ENCODE peak calls at places on chromosomes 3 and 15, in seven cellular contexts. One of them, this sample, is unnamed.
A peak's percentile ranks its signal among the peaks of the same experiment; 100 is the strongest.

GRCh38 chr15:67762610-67763368 is 62.5 kb upstream of the SKOR1 start:
- DNase-seq in endothelial cell of umbilical vein: no peak
- DNase-seq in IMR-90: peak; percentile 34
- DNase-seq in DND-41: peak; percentile 33
- DNase-seq in hepatocyte: no peak
- DNase-seq in PC-3: no peak
- DNase-seq in mammary epithelial cell: no peak
- DNase-seq in this sample: no peak

GRCh38 chr3:25423780-25424179 is 4.3 kb upstream of the RARB start:
- DNase-seq in PC-3: peak; percentile 7
- DNase-seq in DND-41: no peak
- DNase-seq in endothelial cell of umbilical vein: no peak
- DNase-seq in IMR-90: peak; percentile 44
- DNase-seq in hepatocyte: peak; percentile 51
- DNase-seq in mammary epithelial cell: peak; percentile 77
- DNase-seq in this sample: peak; percentile 65

GRCh38 chr3:73924063-73924462 is 299.3 kb upstream of the PDZRN3 start:
- DNase-seq in IMR-90: no peak
- DNase-seq in endothelial cell of umbilical vein: no peak
- DNase-seq in DND-41: no peak
- DNase-seq in hepatocyte: no peak
- DNase-seq in PC-3: no peak
- DNase-seq in mammary epithelial cell: no peak
- DNase-seq in this sample: no peak

GRCh38 chr3:21390856-21391255 is 360.2 kb downstream of the ZNF385D start:
- DNase-seq in IMR-90: no peak
- DNase-seq in hepatocyte: no peak
- DNase-seq in mammary epithelial cell: no peak
- DNase-seq in PC-3: no peak
- DNase-seq in DND-41: no peak
- DNase-seq in endothelial cell of umbilical vein: no peak
- DNase-seq in this sample: no peak

GRCh38 chr3:106610362-106610997 is 741.7 kb upstream of the CBLB start:
- DNase-seq in PC-3: peak; percentile 74
- DNase-seq in IMR-90: peak; percentile 53
- DNase-seq in DND-41: no peak
- DNase-seq in hepatocyte: peak; percentile 7
- DNase-seq in endothelial cell of umbilical vein: peak; percentile 65
- DNase-seq in mammary epithelial cell: peak; percentile 36
- DNase-seq in this sample: peak; percentile 62

GRCh38 chr15:73704869-73705645 is 20.9 kb downstream of the CD276 start:
- DNase-seq in PC-3: peak; percentile 68
- DNase-seq in mammary epithelial cell: peak; percentile 27
- DNase-seq in DND-41: peak; percentile 68
- DNase-seq in endothelial cell of umbilical vein: peak; percentile 52
- DNase-seq in hepatocyte: peak; percentile 82
- DNase-seq in IMR-90: peak; percentile 28
- DNase-seq in this sample: peak; percentile 46

GRCh38 chr3:164550857-164551256 is 527.4 kb downstream of the SI start:
- DNase-seq in PC-3: no peak
- DNase-seq in endothelial cell of umbilical vein: no peak
- DNase-seq in mammary epithelial cell: no peak
- DNase-seq in IMR-90: no peak
- DNase-seq in hepatocyte: no peak
- DNase-seq in DND-41: no peak
- DNase-seq in this sample: no peak

GRCh38 chr3:153572165-153572564 is 410.1 kb downstream of the RAP2B start:
- DNase-seq in endothelial cell of umbilical vein: no peak
- DNase-seq in PC-3: no peak
- DNase-seq in mammary epithelial cell: peak; percentile 53
- DNase-seq in IMR-90: no peak
- DNase-seq in hepatocyte: no peak
- DNase-seq in DND-41: no peak
- DNase-seq in this sample: no peak

GRCh38 chr3:150146891-150147761 is 176.4 kb upstream of the PFN2 start:
- DNase-seq in DND-41: no peak
- DNase-seq in IMR-90: peak; percentile 98
- DNase-seq in endothelial cell of umbilical vein: peak; percentile 14
- DNase-seq in PC-3: peak; percentile 88
- DNase-seq in mammary epithelial cell: peak; percentile 82
- DNase-seq in hepatocyte: peak; percentile 25
- DNase-seq in this sample: peak; percentile 98

GRCh38 chr3:55615694-55616310 is 128.7 kb upstream of the WNT5A start:
- DNase-seq in IMR-90: no peak
- DNase-seq in mammary epithelial cell: no peak
- DNase-seq in hepatocyte: no peak
- DNase-seq in PC-3: no peak
- DNase-seq in endothelial cell of umbilical vein: no peak
- DNase-seq in DND-41: no peak
- DNase-seq in this sample: no peak

GRCh38 chr3:53495518-53496501 is 1.4 kb downstream of the CACNA1D start:
- DNase-seq in mammary epithelial cell: no peak
- DNase-seq in DND-41: no peak
- DNase-seq in PC-3: no peak
- DNase-seq in endothelial cell of umbilical vein: no peak
- DNase-seq in hepatocyte: peak; percentile 42
- DNase-seq in IMR-90: no peak
- DNase-seq in this sample: no peak

GRCh38 chr3:119700920-119701734 is 1.7 kb upstream of the CFAP91 start:
- DNase-seq in mammary epithelial cell: no peak
- DNase-seq in endothelial cell of umbilical vein: no peak
- DNase-seq in hepatocyte: no peak
- DNase-seq in IMR-90: no peak
- DNase-seq in DND-41: no peak
- DNase-seq in PC-3: no peak
- DNase-seq in this sample: no peak

GRCh38 chr3:162211470-162211869 is 714.9 kb downstream of the OTOL1 start:
- DNase-seq in mammary epithelial cell: no peak
- DNase-seq in PC-3: peak; percentile 7
- DNase-seq in IMR-90: no peak
- DNase-seq in hepatocyte: no peak
- DNase-seq in DND-41: no peak
- DNase-seq in endothelial cell of umbilical vein: no peak
- DNase-seq in this sample: no peak
- H2AFZ ChIP-seq in mammary epithelial cell: no peak overlapping the region
- H2AFZ ChIP-seq in PC-3: no peak overlapping the region
- H2AFZ ChIP-seq in IMR-90: no peak overlapping the region
- H2AFZ ChIP-seq in hepatocyte: no peak overlapping the region
- H2AFZ ChIP-seq in DND-41: no peak overlapping the region
- H2AFZ ChIP-seq in endothelial cell of umbilical vein: no peak overlapping the region
- H2AFZ ChIP-seq in this sample: no peak overlapping the region

GRCh38 chr3:157145566-157145965 is 14.4 kb downstream of the CCNL1 start:
- DNase-seq in IMR-90: no peak
- DNase-seq in endothelial cell of umbilical vein: no peak
- DNase-seq in DND-41: no peak
- DNase-seq in hepatocyte: no peak
- DNase-seq in mammary epithelial cell: no peak
- DNase-seq in PC-3: no peak
- DNase-seq in this sample: no peak
- H4K20me1 ChIP-seq in IMR-90: peaks cover 15% of the 10 kb centered on the region
- H4K20me1 ChIP-seq in endothelial cell of umbilical vein: no peaks in the 10 kb centered on the region
- H4K20me1 ChIP-seq in DND-41: peaks cover 14% of the 10 kb centered on the region
- H4K20me1 ChIP-seq in hepatocyte: peaks cover 20% of the 10 kb centered on the region
- H4K20me1 ChIP-seq in mammary epithelial cell: no peaks in the 10 kb centered on the region
- H4K20me1 ChIP-seq in PC-3: peaks cover 21% of the 10 kb centered on the region
- H4K20me1 ChIP-seq in this sample: no peaks in the 10 kb centered on the region

GRCh38 chr15:85333132-85333831 is 47.1 kb upstream of the AKAP13 start:
- DNase-seq in endothelial cell of umbilical vein: no peak
- DNase-seq in hepatocyte: peak; percentile 49
- DNase-seq in mammary epithelial cell: no peak
- DNase-seq in DND-41: no peak
- DNase-seq in PC-3: no peak
- DNase-seq in IMR-90: peak; percentile 96
- DNase-seq in this sample: peak; percentile 98
- H2AFZ ChIP-seq in endothelial cell of umbilical vein: peak overlapping the region; percentile 76
- H2AFZ ChIP-seq in hepatocyte: no peak overlapping the region
- H2AFZ ChIP-seq in mammary epithelial cell: peak overlapping the region; percentile 72
- H2AFZ ChIP-seq in DND-41: no peak overlapping the region
- H2AFZ ChIP-seq in PC-3: no peak overlapping the region
- H2AFZ ChIP-seq in IMR-90: peak overlapping the region; percentile 34
- H2AFZ ChIP-seq in this sample: no peak overlapping the region

GRCh38 chr3:136905549-136905948 is 43.5 kb downstream of the NCK1 start:
- DNase-seq in mammary epithelial cell: no peak
- DNase-seq in hepatocyte: no peak
- DNase-seq in PC-3: no peak
- DNase-seq in DND-41: no peak
- DNase-seq in IMR-90: no peak
- DNase-seq in endothelial cell of umbilical vein: no peak
- DNase-seq in this sample: no peak
- H4K20me1 ChIP-seq in mammary epithelial cell: no peaks in the 10 kb centered on the region
- H4K20me1 ChIP-seq in hepatocyte: peaks cover 16% of the 10 kb centered on the region
- H4K20me1 ChIP-seq in PC-3: no peaks in the 10 kb centered on the region
- H4K20me1 ChIP-seq in DND-41: peaks cover 41% of the 10 kb centered on the region
- H4K20me1 ChIP-seq in IMR-90: peaks cover 40% of the 10 kb centered on the region
- H4K20me1 ChIP-seq in endothelial cell of umbilical vein: no peaks in the 10 kb centered on the region
- H4K20me1 ChIP-seq in this sample: no peaks in the 10 kb centered on the region

DNA sequence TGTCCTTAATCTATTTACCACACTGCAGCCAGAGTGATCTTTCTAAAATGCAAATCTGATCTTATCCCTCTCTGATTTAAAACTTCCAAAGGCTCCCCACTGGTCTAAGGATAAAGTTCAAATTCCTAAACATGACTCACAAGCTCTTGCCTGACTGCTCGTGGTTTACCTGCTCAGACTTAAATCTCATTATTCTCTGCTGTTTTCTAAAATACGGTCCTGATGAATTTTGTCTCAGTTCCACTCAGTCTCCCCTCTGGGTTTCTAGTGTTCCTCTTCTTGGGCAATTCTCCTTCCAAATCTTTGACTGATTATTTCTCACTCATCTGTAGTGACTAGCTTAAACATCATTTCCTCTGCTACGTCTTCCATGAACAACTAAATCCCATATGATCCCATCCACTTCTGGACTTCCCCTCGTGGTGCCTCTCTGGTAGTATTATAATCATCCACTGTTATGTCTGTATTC is 108.3 kb downstream of the P3H2 start:
- DNase-seq in mammary epithelial cell: peak; percentile 67
- DNase-seq in DND-41: no peak
- DNase-seq in IMR-90: peak; percentile 54
- DNase-seq in endothelial cell of umbilical vein: peak; percentile 40
- DNase-seq in hepatocyte: peak; percentile 57
- DNase-seq in PC-3: peak; percentile 86
- DNase-seq in this sample: peak; percentile 92
- H2AFZ ChIP-seq in mammary epithelial cell: peak overlapping the region; percentile 53
- H2AFZ ChIP-seq in DND-41: no peak overlapping the region
- H2AFZ ChIP-seq in IMR-90: no peak overlapping the region
- H2AFZ ChIP-seq in endothelial cell of umbilical vein: peak overlapping the region; percentile 72
- H2AFZ ChIP-seq in hepatocyte: peak overlapping the region; percentile 18
- H2AFZ ChIP-seq in PC-3: peak overlapping the region; percentile 78
- H2AFZ ChIP-seq in this sample: no peak overlapping the region